ENCODE peak calls at places on chromosomes 1 and 21, in nine cellular contexts. F is AG10803; J is stimulated activated CD8-positive, alpha-beta memory T cell treated with anti-CD3 and anti-CD28 coated beads, Interleukin-4, amount 100 ng/mL, for 24 hours; A is WTC11; Q is activated CD4-positive, alpha-beta T cell treated with anti-CD3 and anti-CD28 coated beads, Interleukin-2, amount 50 U/mL, for 1 hour; N is GM23248; O is ascending aorta; R is Peyer's patch; P is DMS79. S is an unnamed sample.
A peak's percentile ranks its signal among the peaks of the same experiment; 100 is the strongest.

GRCh38 chr1:97567000-97567749 is 353.7 kb downstream of the DPYD start:
- DNase-seq in Q (no peak), N (no peak), J (no peak), R (no peak), P (no peak), O (no peak), A (no peak), F (no peak), S (no peak)

GRCh38 chr1:167669209-167670139 is 39.4 kb downstream of the RCSD1 start:
- DNase-seq in Q (no peak), F (no peak), J (no peak), N (no peak), R (no peak), O (no peak), P (peak; percentile 54), A (no peak), S (no peak)

GRCh38 chr1:2543543-2544092 is 12.6 kb upstream of the TNFRSF14 start:
- DNase-seq in A (no peak), P (no peak), J (no peak), Q (peak; percentile 55), O (no peak), N (peak; percentile 46), R (no peak), F (peak; percentile 45), S (no peak)

GRCh38 chr21:17438642-17439041 is 74.2 kb upstream of the CXADR start:
- DNase-seq in F (no peak), P (no peak), A (peak; percentile 45), R (no peak), N (no peak), J (no peak), O (no peak), Q (no peak), S (no peak)

GRCh38 chr1:93670141-93670540 is 11.5 kb downstream of the BCAR3 start:
- DNase-seq in O (no peak), F (peak; percentile 89), N (peak; percentile 87), A (no peak), R (no peak), J (no peak), Q (no peak), P (peak; percentile 93), S (no peak)

GRCh38 chr1:226417350-226417749 is 9.5 kb upstream of the PARP1 start:
- DNase-seq in P (no peak), A (no peak), J (no peak), R (no peak), N (no peak), O (no peak), F (no peak), Q (no peak), S (no peak)

GRCh38 chr1:179087665-179088064 is 5.8 kb downstream of the TOR3A start:
- DNase-seq in O (no peak), Q (no peak), P (no peak), F (no peak), R (peak; percentile 60), A (peak; percentile 77), J (no peak), N (peak; percentile 23), S (no peak)

GRCh38 chr21:35349378-35350080 is 300.4 kb upstream of the RUNX1 start:
- DNase-seq in F (peak; percentile 89), J (no peak), O (no peak), R (no peak), P (no peak), N (peak; percentile 49), Q (no peak), A (no peak), S (no peak)